ENCODE peak calls at places on chromosomes 13 and 19, in ten cellular contexts. F is OCI-LY7, J is ascending aorta, W is heart right ventricle, M is PC-9, I is brain microvascular endothelial cell, O is endodermal cell, C is neural progenitor cell, Y is AG09319, Q is GM20000. D is an unnamed sample.

GRCh38 chr13:45833663-45834062 is 17.9 kb downstream of the SIAH3 start:
- DNase-seq in F (no peak), J (peak; percentile 61), W (peak; percentile 56), M (peak; percentile 39), I (no peak), O (no peak), C (no peak), Y (peak; percentile 4), Q (no peak), D (peak; percentile 69)

GRCh38 chr19:36528921-36529518 is 949 bp upstream of the ZNF260 start:
- DNase-seq in F (peak; percentile 39), J (no peak), W (no peak), M (no peak), I (no peak), O (peak; percentile 66), C (peak; percentile 48), Y (no peak), Q (peak; percentile 41), D (no peak)

GRCh38 chr13:34942732-34943674 is 933 bp downstream of the NBEA start:
- DNase-seq in F (peak; percentile 28), J (peak; percentile 60), W (peak; percentile 21), M (peak; percentile 34), I (no peak), O (peak; percentile 87), C (peak; percentile 84), Y (no peak), Q (peak; percentile 19), D (no peak)

GRCh38 chr19:31530781-31531180 is 181.5 kb upstream of the TSHZ3 start:
- DNase-seq in F (no peak), J (no peak), W (no peak), M (no peak), I (no peak), O (no peak), C (no peak), Y (no peak), Q (no peak), D (no peak)

GRCh38 chr13:45368571-45368970 is 27.6 kb upstream of the TPT1 start:
- DNase-seq in F (no peak), J (no peak), W (no peak), M (no peak), I (no peak), O (no peak), C (no peak), Y (no peak), Q (no peak), D (no peak)

GRCh38 chr13:98690348-98691041 is 62.0 kb downstream of the SLC15A1 start:
- DNase-seq in F (no peak), J (no peak), W (no peak), M (no peak), I (no peak), O (no peak), C (no peak), Y (no peak), Q (no peak), D (no peak)

GRCh38 chr19:3530389-3530788 is 8.6 kb upstream of the TEKTIP1 start:
- DNase-seq in F (no peak), J (no peak), W (no peak), M (no peak), I (no peak), O (no peak), C (no peak), Y (no peak), Q (no peak), D (no peak)

GRCh38 chr13:67549331-67549730 is 319.2 kb upstream of the PCDH9 start:
- DNase-seq in F (no peak), J (no peak), W (no peak), M (no peak), I (peak; percentile 91), O (no peak), C (no peak), Y (no peak), Q (no peak), D (peak; percentile 37)

GRCh38 chr19:41877916-41878905 is 1.1 kb downstream of the CD79A start:
- DNase-seq in F (no peak), J (no peak), W (no peak), M (no peak), I (no peak), O (no peak), C (no peak), Y (no peak), Q (peak; percentile 76), D (no peak)

GRCh38 chr19:47765522-47766358 is 12.8 kb upstream of the SELENOW start:
- DNase-seq in F (peak; percentile 70), J (no peak), W (peak; percentile 57), M (peak; percentile 51), I (no peak), O (peak; percentile 95), C (peak; percentile 78), Y (no peak), Q (peak; percentile 65), D (no peak)

DNA sequence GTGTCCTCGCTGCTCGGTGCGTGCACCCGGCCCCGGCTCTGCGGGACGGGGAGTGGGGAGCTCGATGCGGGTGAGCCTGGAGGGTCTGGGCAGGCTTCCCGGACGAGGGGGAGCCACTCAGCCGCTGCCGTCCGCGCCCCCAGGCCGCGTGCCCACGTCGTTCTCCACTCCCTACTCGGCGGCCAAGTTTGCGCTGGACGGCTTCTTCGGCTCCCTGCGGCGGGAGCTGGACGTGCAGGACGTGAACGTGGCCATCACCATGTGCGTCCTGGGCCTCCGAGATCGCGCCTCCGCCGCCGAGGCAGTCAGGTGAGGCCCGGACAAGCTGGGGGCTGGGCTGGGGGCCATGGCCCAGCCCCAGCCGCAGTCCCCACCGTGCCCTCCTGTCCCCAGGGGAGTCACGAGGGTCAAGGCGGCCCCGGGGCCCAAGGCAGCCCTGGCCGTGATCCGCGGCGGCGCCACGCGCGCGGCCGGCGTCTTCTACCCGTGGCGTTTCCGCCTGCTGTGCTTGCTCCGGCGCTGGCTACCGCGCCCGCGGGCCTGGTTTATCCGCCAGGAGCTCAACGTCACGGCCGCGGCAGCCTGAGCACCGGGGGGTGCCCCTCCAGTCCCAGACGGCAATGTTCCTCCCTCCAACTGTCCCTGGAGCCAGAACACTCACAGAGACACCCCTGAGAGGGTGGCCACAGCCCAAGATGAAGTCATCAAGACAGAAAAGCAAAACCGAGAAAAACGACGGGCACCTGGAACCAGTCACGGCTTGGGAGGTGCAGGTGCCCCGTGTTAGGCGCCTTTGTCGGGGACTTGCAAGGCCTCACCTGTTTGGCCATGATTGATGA is 2.5 kb upstream of the RPL36 start:
- DNase-seq in F (no peak), J (no peak), W (no peak), M (no peak), I (no peak), O (peak; percentile 48), C (no peak), Y (no peak), Q (no peak), D (no peak)
- TF ChIP-seq CTCF in F (peak; percentile 7), J (no peak), W (no peak), M (no peak), I (no peak), O (peak; percentile 11), C (no peak), Y (no peak), Q (no peak), D (no peak)

GRCh38 chr19:6023085-6023682 is 45.2 kb upstream of the RANBP3 start:
- DNase-seq in F (no peak), J (no peak), W (no peak), M (no peak), I (peak; percentile 34), O (no peak), C (no peak), Y (no peak), Q (no peak), D (no peak)

GRCh38 chr19:6020166-6020967 is 42.4 kb upstream of the RANBP3 start:
- DNase-seq in F (no peak), J (no peak), W (no peak), M (no peak), I (no peak), O (no peak), C (no peak), Y (no peak), Q (no peak), D (no peak)

GRCh38 chr19:6021878-6022569 is 44.1 kb upstream of the RANBP3 start:
- DNase-seq in F (peak; percentile 89), J (peak; percentile 78), W (peak; percentile 83), M (peak; percentile 40), I (peak; percentile 74), O (peak; percentile 95), C (peak; percentile 94), Y (peak; percentile 16), Q (peak; percentile 88), D (peak; percentile 33)

GRCh38 chr19:6022570-6023049 is 44.7 kb upstream of the RANBP3 start:
- DNase-seq in F (no peak), J (no peak), W (no peak), M (no peak), I (no peak), O (no peak), C (no peak), Y (no peak), Q (no peak), D (no peak)

GRCh38 chr19:6020972-6021805 is 43.2 kb upstream of the RANBP3 start:
- DNase-seq in F (no peak), J (no peak), W (no peak), M (no peak), I (no peak), O (no peak), C (no peak), Y (no peak), Q (no peak), D (no peak)
- TF ChIP-seq CTCF in F (no peak), J (no peak), W (no peak), M (no peak), I (peak; percentile 15), O (peak; percentile 26), C (no peak), Y (no peak), Q (no peak), D (no peak)

DNA sequence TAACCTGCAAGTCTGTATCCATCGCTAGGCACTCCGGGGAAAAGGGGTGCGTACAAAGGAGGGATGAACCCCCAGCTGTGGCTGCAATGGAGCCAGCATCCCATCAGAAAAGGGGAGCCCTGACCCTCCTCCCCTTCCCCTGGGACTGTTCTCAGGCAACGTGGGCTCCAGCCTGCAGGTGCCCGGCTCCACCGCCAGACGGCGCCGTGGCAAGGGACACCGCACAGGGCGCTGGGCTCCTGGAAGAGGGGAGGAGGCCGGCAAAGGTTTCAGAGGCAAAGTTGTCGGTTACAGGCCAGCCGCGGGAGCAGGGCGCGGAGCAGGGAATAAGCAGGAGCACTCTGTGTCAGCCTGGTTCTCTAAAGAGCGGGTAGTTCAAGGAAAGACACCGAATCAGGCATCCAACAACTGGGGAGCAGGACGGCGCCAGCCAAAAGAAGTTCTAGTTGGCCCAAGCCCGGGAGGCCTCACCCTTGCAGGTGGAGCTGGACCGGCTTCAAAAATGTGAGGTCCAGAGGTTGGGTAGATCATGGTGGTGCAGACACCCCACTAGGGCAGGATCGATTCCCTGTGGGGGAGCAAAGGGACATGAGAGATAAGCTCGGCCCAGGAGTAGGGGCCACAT is 53.0 kb upstream of the ATP12A start:
- DNase-seq in F (no peak), J (no peak), W (no peak), M (peak; percentile 45), I (no peak), O (peak; percentile 95), C (peak; percentile 88), Y (no peak), Q (no peak), D (no peak)
- TF ChIP-seq CTCF in F (peak; percentile 58), J (no peak), W (peak; percentile 54), M (peak; percentile 71), I (peak; percentile 88), O (peak; percentile 98), C (peak; percentile 98), Y (peak; percentile 71), Q (peak; percentile 35), D (peak; percentile 99)

DNA sequence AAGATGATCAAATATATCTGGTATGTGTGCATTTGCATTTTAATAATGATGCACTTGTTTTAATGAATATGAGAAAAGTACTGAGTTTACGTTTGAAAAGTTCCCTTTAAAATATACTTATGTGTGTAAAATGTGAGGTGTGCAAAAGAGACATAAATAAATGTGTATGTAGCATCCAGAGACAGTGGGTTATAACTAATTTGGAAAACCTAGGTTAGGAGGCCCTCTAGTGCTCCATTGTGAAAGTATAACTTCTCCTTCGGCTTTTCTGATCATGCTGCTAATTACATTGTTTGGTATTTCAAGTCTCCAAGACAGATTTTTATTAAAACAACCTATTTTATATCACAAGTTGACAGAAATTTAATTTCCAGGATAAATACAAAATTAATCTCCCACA is 30.1 kb downstream of the SCEL start:
- DNase-seq in F (peak; percentile 39), J (no peak), W (no peak), M (no peak), I (peak; percentile 25), O (no peak), C (peak; percentile 39), Y (no peak), Q (peak; percentile 36), D (no peak)
- TF ChIP-seq CTCF in F (peak; percentile 84), J (peak; percentile 5), W (peak; percentile 48), M (peak; percentile 81), I (peak; percentile 56), O (peak; percentile 81), C (peak; percentile 65), Y (peak; percentile 51), Q (no peak), D (peak; percentile 62)

D was measured in retinal pigment epithelial cell.